ENCODE peak calls at places on chromosomes 3 and 15, in four cellular contexts. One of them, this sample, is unnamed.

GRCh38 chr15:88388702-88389101 is 78.5 kb downstream of the MRPL46 start:
- DNase-seq in OCI-LY7: no peak
- DNase-seq in CD8-positive, alpha-beta T cell: no peak
- DNase-seq in left ventricle myocardium inferior: no peak
- DNase-seq in this sample: no peak

GRCh38 chr3:141093971-141094401 is 42.8 kb downstream of the SPSB4 start:
- DNase-seq in OCI-LY7: no peak
- DNase-seq in CD8-positive, alpha-beta T cell: no peak
- DNase-seq in left ventricle myocardium inferior: peak
- DNase-seq in this sample: no peak

GRCh38 chr3:128296469-128297251 is 143.4 kb downstream of the EEFSEC start:
- DNase-seq in OCI-LY7: no peak
- DNase-seq in CD8-positive, alpha-beta T cell: no peak
- DNase-seq in left ventricle myocardium inferior: peak
- DNase-seq in this sample: no peak

GRCh38 chr3:167330993-167331392 is 49.1 kb downstream of the ZBBX start:
- DNase-seq in OCI-LY7: no peak
- DNase-seq in CD8-positive, alpha-beta T cell: no peak
- DNase-seq in left ventricle myocardium inferior: no peak
- DNase-seq in this sample: no peak

GRCh38 chr3:3573341-3573740 is 225.9 kb upstream of the LRRN1 start:
- DNase-seq in OCI-LY7: no peak
- DNase-seq in CD8-positive, alpha-beta T cell: no peak
- DNase-seq in left ventricle myocardium inferior: no peak
- DNase-seq in this sample: no peak

GRCh38 chr3:151357461-151357850 is 27.1 kb downstream of the P2RY12 start:
- DNase-seq in OCI-LY7: no peak
- DNase-seq in CD8-positive, alpha-beta T cell: no peak
- DNase-seq in left ventricle myocardium inferior: no peak
- DNase-seq in this sample: no peak

GRCh38 chr3:123412811-123413588 is 35.9 kb downstream of the ADCY5 start:
- DNase-seq in OCI-LY7: no peak
- DNase-seq in CD8-positive, alpha-beta T cell: no peak
- DNase-seq in left ventricle myocardium inferior: peak
- DNase-seq in this sample: peak

GRCh38 chr3:183309276-183309675 is 56.2 kb downstream of the B3GNT5 start:
- DNase-seq in OCI-LY7: no peak
- DNase-seq in CD8-positive, alpha-beta T cell: no peak
- DNase-seq in left ventricle myocardium inferior: peak
- DNase-seq in this sample: no peak

GRCh38 chr15:83930813-83931212 is 276.9 kb downstream of the ADAMTSL3 start:
- DNase-seq in OCI-LY7: no peak
- DNase-seq in CD8-positive, alpha-beta T cell: no peak
- DNase-seq in left ventricle myocardium inferior: no peak
- DNase-seq in this sample: no peak

GRCh38 chr15:67138946-67139855 is 73.8 kb downstream of the SMAD3 start:
- DNase-seq in OCI-LY7: no peak
- DNase-seq in CD8-positive, alpha-beta T cell: no peak
- DNase-seq in left ventricle myocardium inferior: no peak
- DNase-seq in this sample: no peak

GRCh38 chr3:118977118-118977517 is 57.5 kb downstream of the IGSF11 start:
- DNase-seq in OCI-LY7: no peak
- DNase-seq in CD8-positive, alpha-beta T cell: no peak
- DNase-seq in left ventricle myocardium inferior: no peak
- DNase-seq in this sample: no peak
- H3K27ac ChIP-seq in OCI-LY7: no peak
- H3K27ac ChIP-seq in CD8-positive, alpha-beta T cell: no peak
- H3K27ac ChIP-seq in left ventricle myocardium inferior: no peak
- H3K27ac ChIP-seq in this sample: no peak

DNA sequence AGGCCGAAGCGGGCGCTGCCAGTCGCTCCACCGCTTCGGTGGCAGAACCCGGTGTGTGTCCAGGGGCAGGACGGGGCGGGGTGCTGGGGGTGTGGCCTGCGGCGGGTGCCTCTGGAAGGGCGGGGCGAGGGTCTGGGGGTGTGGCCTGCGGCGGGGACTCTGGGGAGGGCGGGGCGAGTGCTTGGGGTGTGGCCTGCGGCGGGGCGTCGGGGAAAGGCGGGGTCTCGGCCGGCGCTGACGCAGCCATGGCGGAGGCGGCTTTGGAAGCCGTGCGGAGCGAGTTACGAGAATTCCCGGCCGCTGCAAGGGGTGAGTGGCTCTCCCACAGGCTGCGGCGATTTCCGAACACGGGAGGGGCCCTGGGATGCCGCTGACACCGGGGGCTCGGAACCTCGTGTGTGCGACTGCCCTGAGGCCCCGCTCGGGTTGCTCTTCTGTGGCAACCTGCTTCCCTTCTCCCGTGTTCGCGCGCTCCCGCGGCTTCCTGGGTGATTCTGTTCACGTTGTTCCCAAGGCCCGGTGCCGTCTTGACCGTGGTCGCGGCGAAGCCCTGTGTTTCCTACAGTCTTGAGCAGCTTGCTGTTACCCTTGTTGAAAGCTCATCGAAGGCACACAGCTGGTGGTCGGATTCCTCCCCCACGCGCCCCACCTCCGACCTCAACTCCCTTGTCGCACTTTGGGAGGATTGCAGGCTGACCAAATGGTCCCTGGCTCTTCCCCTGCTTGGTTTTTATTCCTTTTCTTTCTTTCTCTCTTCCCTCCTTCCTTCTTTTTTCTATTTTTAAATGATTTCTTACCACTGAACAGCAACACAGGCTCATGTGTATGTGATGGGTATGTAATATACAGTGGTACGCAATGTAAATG is at the start of gene JMJD7:
- DNase-seq in OCI-LY7: peak
- DNase-seq in CD8-positive, alpha-beta T cell: peak
- DNase-seq in left ventricle myocardium inferior: peak
- DNase-seq in this sample: peak
- H3K27ac ChIP-seq in OCI-LY7: no peak
- H3K27ac ChIP-seq in CD8-positive, alpha-beta T cell: peak
- H3K27ac ChIP-seq in left ventricle myocardium inferior: peak
- H3K27ac ChIP-seq in this sample: peak

GRCh38 chr15:31488437-31489204 is 162.0 kb downstream of the KLF13 start:
- DNase-seq in OCI-LY7: peak
- DNase-seq in CD8-positive, alpha-beta T cell: peak
- DNase-seq in left ventricle myocardium inferior: no peak
- DNase-seq in this sample: peak

GRCh38 chr15:31486906-31487695 is 160.5 kb downstream of the KLF13 start:
- DNase-seq in OCI-LY7: no peak
- DNase-seq in CD8-positive, alpha-beta T cell: no peak
- DNase-seq in left ventricle myocardium inferior: no peak
- DNase-seq in this sample: no peak

GRCh38 chr15:31487811-31488436 is 161.3 kb downstream of the KLF13 start:
- DNase-seq in OCI-LY7: peak
- DNase-seq in CD8-positive, alpha-beta T cell: no peak
- DNase-seq in left ventricle myocardium inferior: no peak
- DNase-seq in this sample: no peak

GRCh38 chr15:31489801-31490646 is 163.4 kb downstream of the KLF13 start:
- DNase-seq in OCI-LY7: peak
- DNase-seq in CD8-positive, alpha-beta T cell: no peak
- DNase-seq in left ventricle myocardium inferior: no peak
- DNase-seq in this sample: no peak

DNA sequence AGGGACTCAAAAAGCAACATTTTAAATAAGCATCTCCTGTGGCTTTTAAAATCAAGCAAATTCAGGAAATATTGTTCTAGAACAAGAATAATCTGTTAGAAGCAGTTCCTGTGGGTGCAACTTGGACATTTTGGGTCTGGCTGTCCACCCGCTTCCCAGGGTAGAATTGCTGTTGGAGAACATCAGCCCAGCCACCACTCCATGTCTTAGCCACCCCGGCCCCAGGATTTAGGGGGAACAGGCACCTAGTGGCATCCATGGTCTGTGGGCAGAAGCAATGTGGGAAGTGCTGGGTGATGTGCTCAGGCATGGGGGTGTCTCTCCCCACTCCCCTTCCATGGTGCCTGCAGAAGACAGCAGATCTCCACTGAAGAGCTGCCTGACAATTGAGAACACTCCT is 162.6 kb downstream of the KLF13 start:
- DNase-seq in OCI-LY7: no peak
- DNase-seq in CD8-positive, alpha-beta T cell: no peak
- DNase-seq in left ventricle myocardium inferior: no peak
- DNase-seq in this sample: no peak
- H3K27ac ChIP-seq in OCI-LY7: no peak
- H3K27ac ChIP-seq in CD8-positive, alpha-beta T cell: no peak
- H3K27ac ChIP-seq in left ventricle myocardium inferior: peak
- H3K27ac ChIP-seq in this sample: peak

DNA sequence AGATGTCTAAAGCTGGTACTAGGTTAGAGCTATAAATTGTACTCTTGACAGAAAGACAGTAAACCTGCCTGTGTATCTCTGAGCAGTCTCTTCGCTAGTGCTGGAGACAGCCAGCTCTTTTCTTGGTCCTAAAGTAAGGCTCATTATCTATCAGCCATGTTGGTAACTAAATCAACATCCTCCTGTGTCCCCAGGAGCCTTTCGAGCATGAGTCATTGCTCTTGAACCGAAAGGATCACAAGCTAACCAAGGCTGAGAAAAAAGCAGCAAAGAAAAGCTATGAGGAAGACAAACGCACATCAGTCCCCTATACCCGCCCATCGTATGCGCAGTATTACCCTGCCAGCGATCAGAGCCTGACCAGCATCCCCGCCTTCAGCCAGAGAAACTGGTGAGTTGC is 25.0 kb upstream of the TEX264 start:
- DNase-seq in OCI-LY7: no peak
- DNase-seq in CD8-positive, alpha-beta T cell: no peak
- DNase-seq in left ventricle myocardium inferior: no peak
- DNase-seq in this sample: no peak
- H3K27ac ChIP-seq in OCI-LY7: no peak
- H3K27ac ChIP-seq in CD8-positive, alpha-beta T cell: no peak
- H3K27ac ChIP-seq in left ventricle myocardium inferior: no peak
- H3K27ac ChIP-seq in this sample: no peak

GRCh38 chr3:15535757-15536156 is 14.3 kb upstream of the COLQ start:
- DNase-seq in OCI-LY7: no peak
- DNase-seq in CD8-positive, alpha-beta T cell: no peak
- DNase-seq in left ventricle myocardium inferior: no peak
- DNase-seq in this sample: no peak

GRCh38 chr3:15539066-15539465 is 17.6 kb upstream of the COLQ start:
- DNase-seq in OCI-LY7: no peak
- DNase-seq in CD8-positive, alpha-beta T cell: no peak
- DNase-seq in left ventricle myocardium inferior: no peak
- DNase-seq in this sample: no peak

GRCh38 chr3:15541371-15541770 is 19.9 kb upstream of the COLQ start:
- DNase-seq in OCI-LY7: no peak
- DNase-seq in CD8-positive, alpha-beta T cell: no peak
- DNase-seq in left ventricle myocardium inferior: no peak
- DNase-seq in this sample: no peak

GRCh38 chr3:15538345-15538744 is 16.8 kb upstream of the COLQ start:
- DNase-seq in OCI-LY7: no peak
- DNase-seq in CD8-positive, alpha-beta T cell: no peak
- DNase-seq in left ventricle myocardium inferior: no peak
- DNase-seq in this sample: no peak

DNA sequence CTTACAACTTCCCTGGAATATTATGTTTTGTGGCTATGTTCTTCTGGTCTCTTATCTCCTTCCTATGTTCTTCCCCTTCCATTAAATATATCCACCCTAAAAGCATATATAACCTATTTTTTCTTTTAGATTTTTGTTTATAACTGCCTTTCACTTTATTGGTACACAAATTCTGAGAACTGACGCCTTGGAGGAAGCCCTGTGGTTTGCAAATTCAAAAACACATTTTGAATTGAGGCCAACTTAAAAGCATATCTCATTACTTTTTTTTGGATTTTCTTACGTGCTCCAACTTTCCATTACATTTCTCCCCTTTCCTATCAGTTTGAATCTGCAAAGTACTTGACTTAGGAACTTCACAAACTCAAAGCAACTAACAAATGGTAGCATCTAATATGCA is 15.3 kb upstream of the COLQ start:
- DNase-seq in OCI-LY7: no peak
- DNase-seq in CD8-positive, alpha-beta T cell: no peak
- DNase-seq in left ventricle myocardium inferior: no peak
- DNase-seq in this sample: no peak
- H3K27ac ChIP-seq in OCI-LY7: no peak
- H3K27ac ChIP-seq in CD8-positive, alpha-beta T cell: no peak
- H3K27ac ChIP-seq in left ventricle myocardium inferior: no peak
- H3K27ac ChIP-seq in this sample: no peak

DNA sequence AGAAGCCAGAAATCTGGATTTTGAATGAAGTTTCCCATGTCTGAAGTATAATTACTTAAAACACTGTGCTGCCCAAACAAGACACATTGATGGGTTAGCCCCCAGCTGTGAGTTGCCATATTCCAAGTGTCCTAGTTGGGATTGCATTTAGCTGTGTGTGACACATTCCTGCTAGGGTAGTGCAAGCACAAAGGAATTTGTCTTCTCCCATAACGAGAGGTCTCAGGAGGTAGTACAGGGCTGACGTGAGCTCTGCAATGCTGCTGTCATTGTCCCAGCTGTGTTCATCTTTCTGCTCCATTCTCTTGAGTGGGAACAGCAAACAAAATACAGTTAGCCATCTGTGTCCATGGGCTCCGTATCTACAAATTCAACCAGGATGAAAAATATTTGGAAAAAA is 63.6 kb downstream of the ABHD5 start:
- DNase-seq in OCI-LY7: no peak
- DNase-seq in CD8-positive, alpha-beta T cell: no peak
- DNase-seq in left ventricle myocardium inferior: no peak
- DNase-seq in this sample: no peak
- H3K27ac ChIP-seq in OCI-LY7: no peak
- H3K27ac ChIP-seq in CD8-positive, alpha-beta T cell: no peak
- H3K27ac ChIP-seq in left ventricle myocardium inferior: no peak
- H3K27ac ChIP-seq in this sample: no peak

GRCh38 chr3:190053919-190054672 is 66.6 kb downstream of the P3H2 start:
- DNase-seq in OCI-LY7: no peak
- DNase-seq in CD8-positive, alpha-beta T cell: no peak
- DNase-seq in left ventricle myocardium inferior: peak
- DNase-seq in this sample: no peak

GRCh38 chr3:190044974-190045373 is 75.7 kb downstream of the P3H2 start:
- DNase-seq in OCI-LY7: no peak
- DNase-seq in CD8-positive, alpha-beta T cell: no peak
- DNase-seq in left ventricle myocardium inferior: no peak
- DNase-seq in this sample: no peak

GRCh38 chr3:190044142-190044541 is 76.6 kb downstream of the P3H2 start:
- DNase-seq in OCI-LY7: no peak
- DNase-seq in CD8-positive, alpha-beta T cell: no peak
- DNase-seq in left ventricle myocardium inferior: no peak
- DNase-seq in this sample: no peak

GRCh38 chr3:190051643-190052042 is 69.1 kb downstream of the P3H2 start:
- DNase-seq in OCI-LY7: no peak
- DNase-seq in CD8-positive, alpha-beta T cell: no peak
- DNase-seq in left ventricle myocardium inferior: no peak
- DNase-seq in this sample: no peak

DNA sequence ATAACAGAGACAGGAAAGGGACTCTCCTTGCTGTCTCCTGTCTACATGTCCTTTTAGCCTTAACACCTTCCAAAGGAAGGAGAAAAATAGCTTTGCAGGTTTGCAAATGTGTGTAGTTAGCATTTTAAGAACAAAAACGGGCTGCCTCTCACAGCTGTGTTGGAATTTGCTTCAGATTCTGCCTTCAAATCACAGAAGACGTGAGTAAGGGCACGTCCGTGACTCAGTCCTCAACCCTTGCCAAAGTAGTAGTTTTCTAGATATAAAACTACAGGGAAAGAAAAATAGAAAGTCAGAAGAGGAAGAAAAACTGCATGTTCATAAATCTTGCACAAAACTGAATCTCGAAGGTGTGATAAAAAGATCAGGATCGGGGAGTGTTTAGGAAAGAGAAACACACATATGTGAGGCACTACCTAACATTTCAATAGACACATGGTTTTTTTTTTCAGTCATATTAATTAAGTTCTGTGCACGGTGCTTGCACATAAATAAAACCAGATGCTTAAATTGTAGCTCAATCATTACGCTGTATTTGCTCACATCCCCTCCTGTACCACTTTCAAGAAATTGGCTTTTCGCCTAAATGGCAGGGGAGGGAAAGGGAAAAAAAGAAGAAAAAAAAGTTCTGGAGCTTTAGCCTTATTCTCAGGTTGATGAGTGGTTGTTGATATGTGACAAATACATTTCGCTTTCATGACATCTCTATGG is 71.7 kb downstream of the P3H2 start:
- DNase-seq in OCI-LY7: no peak
- DNase-seq in CD8-positive, alpha-beta T cell: no peak
- DNase-seq in left ventricle myocardium inferior: no peak
- DNase-seq in this sample: peak
- H3K27ac ChIP-seq in OCI-LY7: no peak
- H3K27ac ChIP-seq in CD8-positive, alpha-beta T cell: no peak
- H3K27ac ChIP-seq in left ventricle myocardium inferior: peak
- H3K27ac ChIP-seq in this sample: no peak